ENCODE peak calls at places on chromosomes 5 and 9, in six cellular contexts. M is ovary; A is fibroblast of mammary gland; R is GM12865; Z is gastrocnemius medialis; Q is CD8-positive, alpha-beta T cell. G is an unnamed sample.

GRCh38 chr5:133844836-133845235 is 123.6 kb downstream of the C5orf15 start:
- DNase-seq in M (no peak), Z (no peak), A (no peak), R (no peak), Q (no peak), G (peak; percentile 91)

GRCh38 chr5:149616727-149617284 is 35.5 kb downstream of the ARHGEF37 start:
- DNase-seq in M (no peak), A (no peak), Z (no peak), Q (no peak), R (peak; percentile 84), G (no peak)

GRCh38 chr9:93900971-93901861 is 53.9 kb downstream of the BARX1 start:
- DNase-seq in R (no peak), M (peak; percentile 3), A (no peak), Z (no peak), Q (no peak), G (no peak)

GRCh38 chr9:126957687-126958053 is 43.1 kb downstream of the RALGPS1 start:
- DNase-seq in M (no peak), A (peak; percentile 35), R (no peak), Q (no peak), Z (no peak), G (peak; percentile 64)

GRCh38 chr5:88787856-88788255 is 95.1 kb downstream of the MEF2C start:
- DNase-seq in Z (no peak), M (no peak), Q (no peak), A (no peak), R (no peak), G (peak; percentile 63)

GRCh38 chr9:132585954-132586829 is 3.8 kb downstream of the BARHL1 start:
- DNase-seq in Q (no peak), A (no peak), M (no peak), Z (no peak), R (no peak), G (no peak)

GRCh38 chr9:113985968-113986585 is 92.0 kb downstream of the AMBP start:
- DNase-seq in Q (no peak), A (peak; percentile 25), R (no peak), Z (no peak), M (no peak), G (peak; percentile 11)

GRCh38 chr9:94900222-94901018 is 173.9 kb downstream of the AOPEP start:
- DNase-seq in R (no peak), Q (no peak), M (no peak), A (peak; percentile 97), Z (no peak), G (peak; percentile 87)

GRCh38 chr5:60141119-60141518 is 247.6 kb upstream of the PDE4D start:
- DNase-seq in M (no peak), Q (no peak), Z (no peak), A (no peak), R (peak; percentile 29), G (no peak)

GRCh38 chr9:89996717-89997116 is 391.9 kb downstream of the GADD45G start:
- DNase-seq in Q (no peak), Z (no peak), A (peak; percentile 20), R (no peak), M (no peak), G (peak; percentile 20)

GRCh38 chr5:75668988-75669760 is 48.1 kb downstream of the POC5 start:
- DNase-seq in Q (peak; percentile 43), M (no peak), Z (no peak), A (no peak), R (peak; percentile 88), G (peak; percentile 43)

GRCh38 chr9:272251-273213 is 57.9 kb downstream of the DOCK8 start:
- DNase-seq in Q (peak; percentile 71), A (no peak), R (peak; percentile 95), M (no peak), Z (no peak), G (peak; percentile 3)

GRCh38 chr5:76808142-76808691 is 10.6 kb upstream of the F2RL1 start:
- DNase-seq in R (no peak), M (no peak), Q (no peak), A (no peak), Z (no peak), G (peak; percentile 61)

GRCh38 chr9:125902224-125902623 is 155.1 kb downstream of the PBX3 start:
- DNase-seq in Q (no peak), Z (no peak), A (peak; percentile 57), M (no peak), R (no peak), G (peak; percentile 37)

GRCh38 chr5:50583621-50584020 is 82.8 kb upstream of the PARP8 start:
- DNase-seq in Z (no peak), M (no peak), A (no peak), R (no peak), Q (no peak), G (no peak)

GRCh38 chr9:34809504-34810186 is 99.7 kb upstream of the CCL21 start:
- DNase-seq in Q (no peak), Z (no peak), A (peak; percentile 19), M (no peak), R (no peak), G (peak; percentile 38)
- H3K4me3 ChIP-seq in Q (no peak overlapping the region), Z (no peak overlapping the region), A (no peak overlapping the region), M (no peak overlapping the region), R (no peak overlapping the region), G (peak overlapping the region; percentile 20)

GRCh38 chr9:72207278-72207677 is 58.0 kb downstream of the GDA start:
- DNase-seq in Q (no peak), A (no peak), R (no peak), Z (no peak), M (no peak), G (no peak)
- TF ChIP-seq CTCF in Q (no peak), A (no peak), R (no peak), Z (no peak), M (no peak), G (no peak)

GRCh38 chr5:55231476-55232193 is 1.8 kb downstream of the CCNO start:
- DNase-seq in A (no peak), Z (no peak), M (peak; percentile 31), R (no peak), Q (no peak), G (peak; percentile 25)
- H3K4me3 ChIP-seq in A (no peak overlapping the region), Z (peak overlapping the region; percentile 90), M (peak overlapping the region; percentile 40), R (no peak overlapping the region), Q (peak overlapping the region; percentile 62), G (peak overlapping the region; percentile 71)

DNA sequence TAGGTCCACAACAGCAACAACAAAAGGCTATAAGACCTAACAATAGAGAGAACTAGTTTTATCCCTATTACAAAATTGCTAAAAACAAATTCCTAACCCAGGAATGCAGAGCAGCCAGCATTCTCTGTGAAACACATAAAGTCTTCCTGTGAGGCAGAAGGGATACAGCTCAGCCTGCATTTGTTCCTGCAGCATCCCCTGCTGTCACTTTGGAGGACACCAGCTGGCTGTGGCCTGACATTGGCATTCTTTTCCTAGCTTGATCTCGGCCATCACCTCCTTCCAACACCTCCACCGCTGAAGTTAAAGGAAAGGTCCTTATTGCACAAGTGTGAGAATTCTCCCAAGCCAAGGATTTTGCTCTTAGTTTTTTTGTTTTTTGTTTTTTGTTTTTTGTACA is 186.1 kb downstream of the SNCAIP start:
- DNase-seq in A (no peak), Q (no peak), M (peak; percentile 35), Z (no peak), R (no peak), G (peak; percentile 20)
- TF ChIP-seq CTCF in A (no peak), Q (no peak), M (peak; percentile 44), Z (no peak), R (peak; percentile 32), G (peak; percentile 61)